ENCODE peak calls at places on chromosomes 2 and 18, in four cellular contexts. U is HL-60, J is K562, M is GM12878. K is an unnamed sample.

GRCh38 chr2:218431878-218432277 is 13.0 kb downstream of the VIL1 start:
- DNase-seq in U (no peak), M (no peak), J (no peak), K (no peak)

GRCh38 chr2:164178835-164179470 is 442.3 kb downstream of the GRB14 start:
- DNase-seq in U (no peak), M (no peak), J (no peak), K (no peak)

GRCh38 chr18:55053976-55054375 is 94.7 kb upstream of the CCDC68 start:
- DNase-seq in U (no peak), J (no peak), M (no peak), K (no peak)

GRCh38 chr2:182666674-182667320 is 49.3 kb upstream of the DNAJC10 start:
- DNase-seq in U (no peak), J (peak; percentile 49), M (no peak), K (no peak)

GRCh38 chr2:64354857-64355680 is 98.9 kb upstream of the LGALSL start:
- DNase-seq in M (no peak), J (peak; percentile 75), U (no peak), K (no peak)

GRCh38 chr2:240947607-240948006 is 41.5 kb downstream of the CROCC2 start:
- DNase-seq in M (no peak), U (no peak), J (no peak), K (no peak)

GRCh38 chr2:137117385-137117784 is 352.0 kb downstream of the THSD7B start:
- DNase-seq in U (no peak), M (no peak), J (no peak), K (no peak)

GRCh38 chr2:60925994-60926750 is 44.8 kb downstream of the REL start:
- DNase-seq in J (no peak), U (no peak), M (no peak), K (no peak)

GRCh38 chr2:54557211-54557600 is 101.1 kb downstream of the SPTBN1 start:
- DNase-seq in U (no peak), J (no peak), M (no peak), K (no peak)

GRCh38 chr18:48138211-48138610 is 207.8 kb upstream of the SMAD2 start:
- DNase-seq in M (no peak), U (no peak), J (no peak), K (no peak)

GRCh38 chr2:120564213-120565094 is 171.2 kb upstream of the GLI2 start:
- DNase-seq in M (no peak), J (no peak), U (no peak), K (no peak)

GRCh38 chr2:8132371-8132831 is 549.5 kb upstream of the ID2 start:
- DNase-seq in U (no peak), J (no peak), M (no peak), K (no peak)

GRCh38 chr2:226561962-226562361 is 237.7 kb downstream of the IRS1 start:
- DNase-seq in M (no peak), J (no peak), U (no peak), K (no peak)

GRCh38 chr2:3169106-3169870 is 208.3 kb downstream of the EIPR1 start:
- DNase-seq in J (no peak), M (no peak), U (no peak), K (no peak)

GRCh38 chr2:3654031-3654430 is 4.0 kb upstream of the ALLC start:
- DNase-seq in M (no peak), U (no peak), J (no peak), K (no peak)

GRCh38 chr2:692767-693166 is 15.6 kb upstream of the TMEM18 start:
- DNase-seq in J (peak; percentile 34), M (no peak), U (no peak), K (no peak)

GRCh38 chr18:79528846-79529245 is 133.1 kb downstream of the NFATC1 start:
- DNase-seq in M (no peak), J (peak; percentile 73), U (no peak), K (peak; percentile 82)

DNA sequence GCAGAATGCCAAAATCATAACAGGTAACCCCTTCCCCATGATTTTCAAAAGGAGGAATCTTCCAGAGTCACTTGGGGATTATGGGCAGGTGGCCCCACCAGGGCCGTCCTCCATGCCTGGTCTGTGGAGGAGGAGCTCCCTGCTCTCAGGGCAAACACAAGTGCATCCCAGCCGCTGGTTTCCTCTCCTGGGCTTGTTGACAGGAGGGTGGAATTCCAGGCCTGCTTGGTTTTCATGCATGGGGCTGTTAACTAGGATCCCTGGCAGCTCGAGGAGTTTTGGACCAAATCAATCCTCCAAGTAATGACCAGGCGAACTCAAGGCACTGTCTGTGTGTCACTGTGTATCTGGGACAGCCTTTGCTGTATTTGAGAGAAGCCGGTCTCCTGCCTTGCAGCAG is 45.3 kb downstream of the FOSL2 start:
- DNase-seq in J (no peak), M (no peak), U (no peak), K (no peak)
- TF ChIP-seq POLR2AphosphoS5 in J (no peak), M (no peak), U (no peak), K (no peak)

DNA sequence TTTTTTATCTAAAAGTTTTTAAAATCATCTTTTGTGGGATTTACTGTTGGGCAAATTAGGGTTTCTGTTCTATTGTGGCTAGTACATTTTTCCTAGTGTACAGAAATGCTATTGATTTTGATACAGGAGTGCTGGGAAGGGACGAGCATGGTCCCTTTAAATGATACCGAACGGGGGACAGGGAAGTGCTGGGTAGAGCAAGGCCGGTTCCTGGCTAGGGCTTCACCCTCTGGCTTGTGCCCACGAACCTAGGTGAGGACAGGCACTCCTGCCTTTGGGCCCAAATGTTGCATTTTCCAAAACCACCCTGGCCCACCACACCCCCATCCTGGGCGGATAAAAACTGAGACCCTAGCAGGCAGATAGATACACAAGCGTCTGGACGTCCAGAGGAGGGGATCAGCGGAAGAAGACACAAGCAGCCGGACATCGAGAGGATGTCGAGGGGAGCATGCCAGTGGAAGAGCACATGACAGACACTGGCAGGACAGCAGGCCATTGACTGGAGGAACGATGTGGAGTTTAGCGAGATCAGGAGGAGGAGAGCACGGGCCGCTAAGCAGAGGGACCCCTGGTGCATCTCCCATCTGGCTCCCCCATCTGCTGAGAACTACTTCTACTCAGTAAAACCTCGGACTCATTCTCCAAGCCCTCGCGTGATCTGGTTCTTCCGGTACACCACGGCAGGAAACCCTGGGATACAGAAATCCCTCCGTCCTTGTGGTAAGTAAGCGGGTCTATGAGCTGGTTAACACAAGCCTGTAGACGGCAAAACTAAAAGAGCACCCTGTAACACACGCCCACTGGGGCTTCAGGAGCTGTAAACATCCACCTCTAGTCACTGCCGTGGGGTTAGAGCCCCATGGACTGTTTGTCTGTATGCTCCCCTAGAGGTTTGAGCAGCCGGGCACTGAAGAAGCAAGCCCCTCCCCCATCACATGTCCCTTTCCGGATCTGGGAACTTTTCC is 13.5 kb upstream of the CALCRL start:
- DNase-seq in M (no peak), U (no peak), J (no peak), K (no peak)
- TF ChIP-seq SPI1 in M (no peak), U (no peak), J (no peak), K (no peak)

GRCh38 chr2:11152591-11152990 is 2.7 kb upstream of the SLC66A3 start:
- DNase-seq in J (no peak), U (no peak), M (no peak), K (no peak)
- TF ChIP-seq POLR2AphosphoS5 in J (no peak), U (no peak), M (no peak), K (no peak)

GRCh38 chr2:191249131-191249813 is 4.1 kb downstream of the MYO1B start:
- DNase-seq in M (no peak), U (no peak), J (no peak), K (no peak)

GRCh38 chr2:191252699-191253098 is 7.5 kb downstream of the MYO1B start:
- DNase-seq in J (no peak), U (no peak), M (no peak), K (no peak)

GRCh38 chr2:191251014-191251413 is 5.8 kb downstream of the MYO1B start:
- DNase-seq in M (no peak), U (no peak), J (no peak), K (no peak)

GRCh38 chr2:191247381-191248057 is 2.3 kb downstream of the MYO1B start:
- DNase-seq in U (no peak), M (no peak), J (peak; percentile 1), K (no peak)

GRCh38 chr2:191250400-191250799 is 5.2 kb downstream of the MYO1B start:
- DNase-seq in J (no peak), M (no peak), U (no peak), K (no peak)
- TF ChIP-seq SPI1 in J (no peak), M (no peak), U (no peak), K (no peak)

DNA sequence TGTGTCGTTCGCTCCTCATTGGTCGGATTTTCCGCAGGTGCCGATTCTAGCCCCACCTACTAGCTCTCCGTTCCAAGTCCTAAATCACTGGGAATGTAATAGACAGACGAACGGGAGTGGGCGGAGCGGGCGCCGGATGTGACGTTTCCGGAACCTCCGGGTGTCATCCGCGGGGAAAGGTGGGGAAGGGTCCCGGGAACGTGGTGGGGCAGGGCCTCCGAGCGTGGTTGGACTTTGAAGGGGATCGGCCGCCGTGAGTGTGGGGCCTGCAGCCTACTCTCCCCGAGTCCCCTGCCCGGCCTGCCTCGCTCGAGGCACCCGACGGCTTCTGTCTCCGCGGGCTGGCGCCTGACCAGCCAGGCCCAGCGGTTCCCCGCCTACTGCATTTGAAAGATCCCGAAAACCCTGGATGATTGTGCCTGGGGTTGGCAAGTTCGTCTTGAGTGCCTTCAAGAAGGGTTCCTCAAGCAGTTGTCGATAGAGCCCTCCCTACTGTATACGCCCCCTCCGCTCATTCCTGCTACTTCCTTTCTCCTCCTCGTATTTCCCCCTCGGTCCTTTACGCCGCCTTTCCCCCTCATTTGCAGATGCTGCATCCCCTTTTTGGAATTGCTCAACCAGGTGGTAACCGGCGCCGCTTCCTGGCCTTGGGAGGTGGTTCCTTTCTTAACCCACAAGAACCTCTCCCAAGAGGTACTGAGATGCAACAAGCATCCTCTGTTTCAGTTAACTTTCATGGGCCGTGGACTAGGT is at the start of gene STAMBP:
- DNase-seq in M (peak; percentile 87), J (peak; percentile 98), U (peak; percentile 93), K (peak; percentile 66)
- TF ChIP-seq POLR2AphosphoS5 in M (peak; percentile 67), J (peak; percentile 82), U (peak; percentile 64), K (peak; percentile 65)

GRCh38 chr2:23498941-23499340 is 114.0 kb downstream of the KLHL29 start:
- DNase-seq in M (no peak), U (no peak), J (no peak), K (no peak)

GRCh38 chr2:23503097-23503496 is 118.1 kb downstream of the KLHL29 start:
- DNase-seq in J (no peak), M (no peak), U (no peak), K (no peak)

GRCh38 chr2:23499419-23499818 is 114.4 kb downstream of the KLHL29 start:
- DNase-seq in J (no peak), M (no peak), U (no peak), K (no peak)

GRCh38 chr2:23502096-23502495 is 117.1 kb downstream of the KLHL29 start:
- DNase-seq in J (no peak), M (no peak), U (no peak), K (no peak)

GRCh38 chr2:23500836-23501235 is 115.9 kb downstream of the KLHL29 start:
- DNase-seq in U (no peak), J (no peak), M (no peak), K (no peak)
- TF ChIP-seq SPI1 in U (no peak), J (no peak), M (no peak), K (no peak)

GRCh38 chr18:36295214-36295613 is 2.3 kb upstream of the FHOD3 start:
- DNase-seq in U (no peak), J (no peak), M (no peak), K (no peak)

GRCh38 chr18:36297419-36298112 is at the start of gene FHOD3:
- DNase-seq in M (no peak), U (no peak), J (peak; percentile 28), K (peak; percentile 54)

GRCh38 chr18:36295880-36296301 is 1.6 kb upstream of the FHOD3 start:
- DNase-seq in U (no peak), M (no peak), J (no peak), K (no peak)

GRCh38 chr18:36298113-36298701 is 694 bp downstream of the FHOD3 start:
- DNase-seq in M (no peak), U (no peak), J (no peak), K (peak; percentile 39)

GRCh38 chr18:36296591-36297418 is 708 bp upstream of the FHOD3 start:
- DNase-seq in U (no peak), J (peak; percentile 67), M (no peak), K (peak; percentile 30)
- TF ChIP-seq POLR2AphosphoS5 in U (no peak), J (no peak), M (no peak), K (no peak)

K was measured in GM12891.